ENCODE peak calls at places on chromosomes 6 and 20, in nine cellular contexts. I, U, R, X, A, Q, C, L and D are unnamed samples.

GRCh38 chr6:13666194-13667105 is 45.2 kb downstream of the RANBP9 start:
- DNase-seq in I (no peak), U (no peak), R (no peak), X (no peak), A (peak; percentile 42), Q (no peak), C (no peak), L (no peak), D (no peak)

GRCh38 chr20:18090044-18090443 is 32.3 kb upstream of the OVOL2 start:
- DNase-seq in I (no peak), U (no peak), R (no peak), X (no peak), A (no peak), Q (no peak), C (no peak), L (no peak), D (no peak)

GRCh38 chr6:165717732-165718465 is 54.9 kb upstream of the PDE10A start:
- DNase-seq in I (no peak), U (no peak), R (no peak), X (no peak), A (peak; percentile 92), Q (no peak), C (no peak), L (no peak), D (no peak)

GRCh38 chr20:7916648-7917047 is 23.6 kb downstream of the HAO1 start:
- DNase-seq in I (no peak), U (no peak), R (no peak), X (no peak), A (no peak), Q (no peak), C (no peak), L (no peak), D (no peak)

GRCh38 chr6:162147281-162147680 is 580.3 kb downstream of the PRKN start:
- DNase-seq in I (no peak), U (no peak), R (no peak), X (no peak), A (no peak), Q (no peak), C (no peak), L (no peak), D (no peak)

GRCh38 chr20:33046412-33046811 is 7.3 kb upstream of the BPIFB3 start:
- DNase-seq in I (no peak), U (no peak), R (no peak), X (no peak), A (no peak), Q (no peak), C (no peak), L (no peak), D (no peak)

GRCh38 chr20:19205999-19206398 is 6.4 kb upstream of the SLC24A3 start:
- DNase-seq in I (peak; percentile 67), U (peak; percentile 66), R (peak; percentile 90), X (peak; percentile 6), A (peak; percentile 29), Q (no peak), C (no peak), L (peak; percentile 29), D (peak; percentile 68)

GRCh38 chr6:45697605-45698004 is 318.1 kb downstream of the CLIC5 start:
- DNase-seq in I (no peak), U (no peak), R (no peak), X (no peak), A (peak; percentile 100), Q (peak; percentile 93), C (no peak), L (no peak), D (no peak)

GRCh38 chr6:109449064-109449788 is 6.3 kb downstream of the MICAL1 start:
- DNase-seq in I (no peak), U (no peak), R (no peak), X (no peak), A (no peak), Q (no peak), C (no peak), L (no peak), D (no peak)

GRCh38 chr6:82263916-82264315 is 16.4 kb upstream of the IBTK start:
- DNase-seq in I (no peak), U (no peak), R (no peak), X (no peak), A (peak; percentile 40), Q (no peak), C (no peak), L (no peak), D (no peak)

GRCh38 chr6:124132256-124132655 is 328.6 kb downstream of the NKAIN2 start:
- DNase-seq in I (no peak), U (no peak), R (no peak), X (peak; percentile 27), A (peak; percentile 44), Q (no peak), C (no peak), L (no peak), D (no peak)

GRCh38 chr6:90934081-90934480 is 347.2 kb upstream of the MAP3K7 start:
- DNase-seq in I (no peak), U (no peak), R (no peak), X (no peak), A (no peak), Q (no peak), C (no peak), L (no peak), D (no peak)

GRCh38 chr6:136956590-136957573 is 34.8 kb downstream of the SLC35D3 start:
- DNase-seq in I (no peak), U (peak; percentile 15), R (peak; percentile 30), X (peak; percentile 91), A (no peak), Q (no peak), C (no peak), L (no peak), D (no peak)

GRCh38 chr6:41680182-41680965 is 42.1 kb downstream of the MDFI start:
- DNase-seq in I (no peak), U (no peak), R (no peak), X (no peak), A (no peak), Q (no peak), C (no peak), L (no peak), D (no peak)

GRCh38 chr6:168365422-168366165 is 46.0 kb upstream of the DACT2 start:
- DNase-seq in I (no peak), U (no peak), R (no peak), X (no peak), A (no peak), Q (no peak), C (no peak), L (no peak), D (no peak)

GRCh38 chr20:39291301-39291700 is 329.2 kb downstream of the DHX35 start:
- DNase-seq in I (no peak), U (no peak), R (no peak), X (no peak), A (no peak), Q (no peak), C (no peak), L (no peak), D (no peak)

GRCh38 chr20:50312002-50312681 is 121.5 kb downstream of the CEBPB start:
- DNase-seq in I (no peak), U (no peak), R (no peak), X (no peak), A (no peak), Q (no peak), C (no peak), L (no peak), D (no peak)

GRCh38 chr6:2471474-2471873 is 226.1 kb upstream of the GMDS start:
- DNase-seq in I (no peak), U (no peak), R (no peak), X (peak; percentile 34), A (no peak), Q (no peak), C (no peak), L (no peak), D (no peak)

GRCh38 chr20:54234991-54235390 is 27.1 kb downstream of the PFDN4 start:
- DNase-seq in I (no peak), U (no peak), R (no peak), X (no peak), A (no peak), Q (peak; percentile 20), C (no peak), L (no peak), D (no peak)

GRCh38 chr20:34055290-34055689 is 56.8 kb downstream of the EIF2S2 start:
- DNase-seq in I (no peak), U (no peak), R (no peak), X (no peak), A (no peak), Q (no peak), C (no peak), L (no peak), D (no peak)

GRCh38 chr20:5608448-5609161 is 141.6 kb upstream of the SHLD1 start:
- DNase-seq in I (no peak), U (no peak), R (no peak), X (no peak), A (peak; percentile 61), Q (no peak), C (no peak), L (no peak), D (peak; percentile 18)